ENCODE peak calls at places on chromosome 21, in ten cellular contexts. E is cardiac muscle cell; B is brain microvascular endothelial cell; H is esophagus squamous epithelium; O is transverse colon; R is CD4-positive, alpha-beta T cell; Y is hepatocyte; S is HCT116; Z is heart right ventricle; C is psoas muscle. W is an unnamed sample.

GRCh38 chr21:20971296-20971921 is 26.8 kb upstream of the NCAM2 start:
- DNase-seq in E (peak; percentile 72), B (peak; percentile 57), H (no peak), O (peak; percentile 23), R (no peak), Y (peak; percentile 81), S (no peak), Z (peak; percentile 21), C (no peak), W (peak; percentile 23)

GRCh38 chr21:46220847-46221246 is 7.7 kb downstream of the LSS start:
- DNase-seq in E (no peak), B (no peak), H (no peak), O (no peak), R (no peak), Y (no peak), S (no peak), Z (no peak), C (no peak), W (no peak)

GRCh38 chr21:35491114-35491513 is 442.0 kb upstream of the RUNX1 start:
- DNase-seq in E (no peak), B (no peak), H (no peak), O (no peak), R (no peak), Y (no peak), S (no peak), Z (no peak), C (no peak), W (no peak)

GRCh38 chr21:15400905-15401304 is 328.9 kb upstream of the USP25 start:
- DNase-seq in E (peak; percentile 14), B (no peak), H (no peak), O (no peak), R (no peak), Y (no peak), S (no peak), Z (no peak), C (no peak), W (no peak)

GRCh38 chr21:16195476-16195875 is 465.7 kb downstream of the USP25 start:
- DNase-seq in E (peak; percentile 81), B (peak; percentile 48), H (no peak), O (no peak), R (no peak), Y (no peak), S (no peak), Z (no peak), C (no peak), W (no peak)

GRCh38 chr21:46195595-46196195 is 11.4 kb upstream of the SPATC1L start:
- DNase-seq in E (no peak), B (no peak), H (no peak), O (no peak), R (no peak), Y (peak; percentile 2), S (no peak), Z (no peak), C (no peak), W (no peak)

GRCh38 chr21:29334717-29335428 is 36.2 kb downstream of the BACH1 start:
- DNase-seq in E (peak; percentile 87), B (peak; percentile 90), H (no peak), O (no peak), R (no peak), Y (no peak), S (no peak), Z (no peak), C (no peak), W (no peak)

GRCh38 chr21:36156815-36157670 is at the start of gene DOP1B:
- DNase-seq in E (no peak), B (no peak), H (no peak), O (peak; percentile 67), R (peak; percentile 24), Y (no peak), S (no peak), Z (no peak), C (peak; percentile 18), W (peak; percentile 72)

GRCh38 chr21:36738489-36739126 is 39.7 kb downstream of the SIM2 start:
- DNase-seq in E (no peak), B (no peak), H (no peak), O (no peak), R (no peak), Y (no peak), S (no peak), Z (no peak), C (no peak), W (no peak)

GRCh38 chr21:16117331-16117730 is 387.5 kb downstream of the USP25 start:
- DNase-seq in E (peak; percentile 39), B (no peak), H (no peak), O (no peak), R (no peak), Y (no peak), S (no peak), Z (no peak), C (no peak), W (no peak)

GRCh38 chr21:46151989-46152938 is 3.1 kb downstream of the FTCD start:
- DNase-seq in E (no peak), B (no peak), H (no peak), O (no peak), R (no peak), Y (no peak), S (no peak), Z (no peak), C (peak; percentile 17), W (no peak)

GRCh38 chr21:26554365-26554764 is 18.7 kb downstream of the CYYR1 start:
- DNase-seq in E (no peak), B (no peak), H (no peak), O (no peak), R (no peak), Y (no peak), S (no peak), Z (no peak), C (no peak), W (no peak)

GRCh38 chr21:27407296-27407695 is 440.4 kb upstream of the ADAMTS5 start:
- DNase-seq in E (peak; percentile 35), B (no peak), H (no peak), O (no peak), R (no peak), Y (no peak), S (no peak), Z (no peak), C (no peak), W (no peak)

DNA sequence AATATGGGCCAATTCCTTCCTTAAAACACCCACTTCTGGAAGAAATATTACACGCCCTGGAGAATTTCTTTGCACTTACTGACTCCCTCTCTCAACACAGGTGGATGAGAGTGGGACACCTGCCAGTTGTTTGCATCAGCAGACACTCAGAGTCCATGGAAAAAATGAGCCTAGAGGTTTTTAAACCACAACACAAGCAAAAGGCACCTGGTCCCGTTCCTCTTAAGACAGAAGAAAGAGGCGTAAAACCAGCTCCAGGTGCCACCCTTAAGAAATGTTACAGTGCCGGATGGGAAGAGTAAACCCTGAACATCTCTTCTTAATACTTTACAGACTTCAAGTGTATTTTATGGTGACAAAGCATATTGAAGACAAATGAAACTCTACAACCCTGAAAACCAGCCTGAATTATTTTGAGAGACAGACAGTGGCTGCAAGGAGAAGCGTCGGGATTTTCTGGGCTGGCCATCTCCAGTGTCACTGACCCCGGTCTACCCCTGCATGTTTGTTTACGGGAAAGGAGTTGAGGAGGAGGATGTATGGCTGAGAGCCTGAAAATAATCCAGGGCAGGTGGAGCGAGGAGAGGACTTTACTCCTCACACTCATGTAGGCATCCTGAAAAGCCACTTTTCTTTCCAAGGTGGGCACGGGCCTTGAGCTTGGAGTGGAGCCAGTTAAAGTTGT is 7.8 kb upstream of the RIPK4 start:
- DNase-seq in E (no peak), B (no peak), H (no peak), O (no peak), R (no peak), Y (no peak), S (no peak), Z (no peak), C (no peak), W (no peak)
- H3K27me3 ChIP-seq in E (peaks cover 19% of the 10 kb centered on the region), B (peaks cover 12% of the 10 kb centered on the region), H (peaks cover 86% of the 10 kb centered on the region), O (peaks cover 83% of the 10 kb centered on the region), R (peaks cover 51% of the 10 kb centered on the region), Y (no peaks in the 10 kb centered on the region), S (peaks cover 51% of the 10 kb centered on the region), Z (peaks cover 57% of the 10 kb centered on the region), C (peaks cover 3% of the 10 kb centered on the region), W (peaks cover 29% of the 10 kb centered on the region)

GRCh38 chr21:41360072-41360821 is 1.6 kb upstream of the MX2 start:
- DNase-seq in E (peak; percentile 83), B (no peak), H (no peak), O (peak; percentile 73), R (no peak), Y (no peak), S (no peak), Z (no peak), C (peak; percentile 65), W (peak; percentile 65)

GRCh38 chr21:41358193-41359166 is 3.3 kb upstream of the MX2 start:
- DNase-seq in E (no peak), B (no peak), H (no peak), O (no peak), R (no peak), Y (no peak), S (no peak), Z (no peak), C (no peak), W (no peak)

GRCh38 chr21:41361053-41361785 is 608 bp upstream of the MX2 start:
- DNase-seq in E (peak; percentile 3), B (no peak), H (no peak), O (no peak), R (no peak), Y (no peak), S (no peak), Z (no peak), C (no peak), W (no peak)

GRCh38 chr21:41357546-41357945 is 4.3 kb upstream of the MX2 start:
- DNase-seq in E (no peak), B (no peak), H (no peak), O (no peak), R (no peak), Y (no peak), S (no peak), Z (no peak), C (no peak), W (no peak)

DNA sequence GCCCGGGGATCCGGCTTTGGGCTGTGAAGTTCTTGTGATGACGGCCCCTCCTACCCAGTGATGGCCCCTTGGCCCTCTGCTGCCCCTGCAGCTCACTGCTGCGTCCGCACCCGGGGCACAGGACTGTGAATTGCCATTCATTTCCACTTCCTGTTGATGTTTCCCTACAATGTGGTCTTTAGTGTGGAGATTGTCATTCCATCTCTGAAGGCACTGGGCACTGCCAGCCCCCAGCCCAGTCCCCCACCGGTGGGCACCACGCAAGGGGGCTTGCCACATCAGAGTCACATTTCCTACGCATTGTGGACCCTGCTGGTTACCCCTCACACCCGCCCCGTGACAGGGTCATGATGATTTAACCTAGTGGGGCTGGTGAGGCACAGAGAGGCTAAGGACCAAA is 2.5 kb upstream of the MX2 start:
- DNase-seq in E (no peak), B (no peak), H (no peak), O (no peak), R (no peak), Y (no peak), S (no peak), Z (no peak), C (no peak), W (no peak)
- TF ChIP-seq CTCF in E (no peak), B (peak; percentile 28), H (no peak), O (no peak), R (no peak), Y (no peak), S (no peak), Z (no peak), C (no peak), W (no peak)

GRCh38 chr21:33024278-33025103 is 1.2 kb upstream of the OLIG2 start:
- DNase-seq in E (no peak), B (no peak), H (no peak), O (no peak), R (no peak), Y (no peak), S (no peak), Z (no peak), C (no peak), W (no peak)
- H3K27me3 ChIP-seq in E (peaks cover 100% of the 10 kb centered on the region), B (peaks cover 99% of the 10 kb centered on the region), H (peaks cover 100% of the 10 kb centered on the region), O (peaks cover 100% of the 10 kb centered on the region), R (peaks cover 96% of the 10 kb centered on the region), Y (peaks cover 97% of the 10 kb centered on the region), S (peaks cover 10% of the 10 kb centered on the region), Z (peaks cover 99% of the 10 kb centered on the region), C (no peaks in the 10 kb centered on the region), W (peaks cover 97% of the 10 kb centered on the region)

GRCh38 chr21:18951291-18952038 is 547.9 kb upstream of the TMPRSS15 start:
- DNase-seq in E (no peak), B (no peak), H (no peak), O (peak; percentile 24), R (no peak), Y (peak; percentile 60), S (no peak), Z (no peak), C (no peak), W (peak; percentile 42)
- TF ChIP-seq CTCF in E (no peak), B (peak; percentile 36), H (no peak), O (peak; percentile 55), R (no peak), Y (peak; percentile 54), S (no peak), Z (peak; percentile 40), C (no peak), W (peak; percentile 38)

W was measured in colonic mucosa.